ENCODE peak calls at places on chromosomes 3 and 15, in ten cellular contexts. One of them, this sample, is unnamed.
A peak's percentile ranks its signal among the peaks of the same experiment; 100 is the strongest.

GRCh38 chr3:2623463-2623862 is 486.7 kb downstream of the IL5RA start:
- DNase-seq in WTC11: no peak
- DNase-seq in astrocyte of the spinal cord: no peak
- DNase-seq in Calu3: no peak
- DNase-seq in GM12865: no peak
- DNase-seq in neural progenitor cell: no peak
- DNase-seq in colonic mucosa: no peak
- DNase-seq in nephron progenitor cell: no peak
- DNase-seq in breast epithelium: no peak
- DNase-seq in fibroblast of mammary gland: peak; percentile 2
- DNase-seq in this sample: no peak

GRCh38 chr3:162978136-162978535 is 1481.5 kb downstream of the OTOL1 start:
- DNase-seq in WTC11: no peak
- DNase-seq in astrocyte of the spinal cord: no peak
- DNase-seq in Calu3: no peak
- DNase-seq in GM12865: no peak
- DNase-seq in neural progenitor cell: no peak
- DNase-seq in colonic mucosa: no peak
- DNase-seq in nephron progenitor cell: no peak
- DNase-seq in breast epithelium: no peak
- DNase-seq in fibroblast of mammary gland: peak; percentile 18
- DNase-seq in this sample: no peak

GRCh38 chr3:148903941-148904340 is 38.8 kb downstream of the CPA3 start:
- DNase-seq in WTC11: no peak
- DNase-seq in astrocyte of the spinal cord: no peak
- DNase-seq in Calu3: no peak
- DNase-seq in GM12865: no peak
- DNase-seq in neural progenitor cell: no peak
- DNase-seq in colonic mucosa: no peak
- DNase-seq in nephron progenitor cell: no peak
- DNase-seq in breast epithelium: no peak
- DNase-seq in fibroblast of mammary gland: no peak
- DNase-seq in this sample: no peak

GRCh38 chr15:58980351-58980939 is 7.0 kb upstream of the RNF111 start:
- DNase-seq in WTC11: no peak
- DNase-seq in astrocyte of the spinal cord: peak; percentile 59
- DNase-seq in Calu3: no peak
- DNase-seq in GM12865: peak; percentile 65
- DNase-seq in neural progenitor cell: peak; percentile 14
- DNase-seq in colonic mucosa: no peak
- DNase-seq in nephron progenitor cell: no peak
- DNase-seq in breast epithelium: no peak
- DNase-seq in fibroblast of mammary gland: peak; percentile 64
- DNase-seq in this sample: no peak

GRCh38 chr15:60074181-60074885 is 70.2 kb downstream of the FOXB1 start:
- DNase-seq in WTC11: no peak
- DNase-seq in astrocyte of the spinal cord: peak; percentile 52
- DNase-seq in Calu3: no peak
- DNase-seq in GM12865: no peak
- DNase-seq in neural progenitor cell: no peak
- DNase-seq in colonic mucosa: peak; percentile 19
- DNase-seq in nephron progenitor cell: peak; percentile 37
- DNase-seq in breast epithelium: no peak
- DNase-seq in fibroblast of mammary gland: peak; percentile 57
- DNase-seq in this sample: no peak

GRCh38 chr3:85433334-85433733 is 474.5 kb downstream of the CADM2 start:
- DNase-seq in WTC11: no peak
- DNase-seq in astrocyte of the spinal cord: no peak
- DNase-seq in Calu3: no peak
- DNase-seq in GM12865: no peak
- DNase-seq in neural progenitor cell: no peak
- DNase-seq in colonic mucosa: no peak
- DNase-seq in nephron progenitor cell: no peak
- DNase-seq in breast epithelium: no peak
- DNase-seq in fibroblast of mammary gland: no peak
- DNase-seq in this sample: no peak

GRCh38 chr3:134663646-134664456 is 13.0 kb upstream of the KY start:
- DNase-seq in WTC11: no peak
- DNase-seq in astrocyte of the spinal cord: no peak
- DNase-seq in Calu3: no peak
- DNase-seq in GM12865: no peak
- DNase-seq in neural progenitor cell: no peak
- DNase-seq in colonic mucosa: no peak
- DNase-seq in nephron progenitor cell: no peak
- DNase-seq in breast epithelium: no peak
- DNase-seq in fibroblast of mammary gland: peak; percentile 34
- DNase-seq in this sample: no peak

GRCh38 chr15:61227269-61228024 is 1.7 kb downstream of the RORA start:
- DNase-seq in WTC11: peak; percentile 38
- DNase-seq in astrocyte of the spinal cord: peak; percentile 66
- DNase-seq in Calu3: no peak
- DNase-seq in GM12865: no peak
- DNase-seq in neural progenitor cell: peak; percentile 55
- DNase-seq in colonic mucosa: peak; percentile 20
- DNase-seq in nephron progenitor cell: peak; percentile 70
- DNase-seq in breast epithelium: no peak
- DNase-seq in fibroblast of mammary gland: peak; percentile 65
- DNase-seq in this sample: peak; percentile 34

GRCh38 chr15:28274211-28274610 is 47.8 kb downstream of the HERC2 start:
- DNase-seq in WTC11: no peak
- DNase-seq in astrocyte of the spinal cord: no peak
- DNase-seq in Calu3: no peak
- DNase-seq in GM12865: no peak
- DNase-seq in neural progenitor cell: no peak
- DNase-seq in colonic mucosa: no peak
- DNase-seq in nephron progenitor cell: peak; percentile 55
- DNase-seq in breast epithelium: no peak
- DNase-seq in fibroblast of mammary gland: no peak
- DNase-seq in this sample: no peak

GRCh38 chr15:28271697-28272250 is 50.2 kb downstream of the HERC2 start:
- DNase-seq in WTC11: no peak
- DNase-seq in astrocyte of the spinal cord: no peak
- DNase-seq in Calu3: no peak
- DNase-seq in GM12865: no peak
- DNase-seq in neural progenitor cell: no peak
- DNase-seq in colonic mucosa: no peak
- DNase-seq in nephron progenitor cell: no peak
- DNase-seq in breast epithelium: no peak
- DNase-seq in fibroblast of mammary gland: no peak
- DNase-seq in this sample: no peak

GRCh38 chr15:28272587-28272986 is 49.4 kb downstream of the HERC2 start:
- DNase-seq in WTC11: no peak
- DNase-seq in astrocyte of the spinal cord: no peak
- DNase-seq in Calu3: no peak
- DNase-seq in GM12865: no peak
- DNase-seq in neural progenitor cell: no peak
- DNase-seq in colonic mucosa: no peak
- DNase-seq in nephron progenitor cell: no peak
- DNase-seq in breast epithelium: no peak
- DNase-seq in fibroblast of mammary gland: no peak
- DNase-seq in this sample: no peak

GRCh38 chr15:28274635-28275034 is 47.3 kb downstream of the HERC2 start:
- DNase-seq in WTC11: no peak
- DNase-seq in astrocyte of the spinal cord: no peak
- DNase-seq in Calu3: no peak
- DNase-seq in GM12865: no peak
- DNase-seq in neural progenitor cell: no peak
- DNase-seq in colonic mucosa: no peak
- DNase-seq in nephron progenitor cell: no peak
- DNase-seq in breast epithelium: no peak
- DNase-seq in fibroblast of mammary gland: no peak
- DNase-seq in this sample: no peak

DNA sequence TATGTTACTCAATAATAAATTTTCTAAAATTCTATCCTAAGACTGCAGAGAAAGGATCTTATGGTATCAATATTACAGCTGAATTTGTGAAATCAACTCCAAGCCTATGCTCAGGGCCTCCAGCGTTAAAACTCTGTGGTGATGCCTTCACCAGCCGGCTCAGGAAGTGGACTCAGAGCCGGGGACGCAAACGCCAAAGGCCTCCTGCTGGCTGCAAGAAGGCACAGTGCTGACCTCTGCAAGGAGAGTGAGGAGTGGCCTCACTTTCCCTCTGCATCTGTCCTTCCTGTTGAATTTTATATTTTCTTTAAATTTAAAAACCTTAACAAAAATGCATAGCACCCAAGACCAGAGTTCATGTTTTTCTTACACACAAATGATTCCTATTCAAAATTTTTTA is 48.5 kb downstream of the HERC2 start:
- DNase-seq in WTC11: peak; percentile 39
- DNase-seq in astrocyte of the spinal cord: peak; percentile 46
- DNase-seq in Calu3: no peak
- DNase-seq in GM12865: no peak
- DNase-seq in neural progenitor cell: peak; percentile 51
- DNase-seq in colonic mucosa: no peak
- DNase-seq in nephron progenitor cell: peak; percentile 37
- DNase-seq in breast epithelium: no peak
- DNase-seq in fibroblast of mammary gland: peak; percentile 7
- DNase-seq in this sample: peak; percentile 49
- TF ChIP-seq CTCF in WTC11: no peak
- TF ChIP-seq CTCF in astrocyte of the spinal cord: peak; percentile 51
- TF ChIP-seq CTCF in Calu3: no peak
- TF ChIP-seq CTCF in GM12865: no peak
- TF ChIP-seq CTCF in neural progenitor cell: peak; percentile 40
- TF ChIP-seq CTCF in colonic mucosa: no peak
- TF ChIP-seq CTCF in nephron progenitor cell: peak; percentile 19
- TF ChIP-seq CTCF in breast epithelium: no peak
- TF ChIP-seq CTCF in fibroblast of mammary gland: no peak
- TF ChIP-seq CTCF in this sample: peak; percentile 15

DNA sequence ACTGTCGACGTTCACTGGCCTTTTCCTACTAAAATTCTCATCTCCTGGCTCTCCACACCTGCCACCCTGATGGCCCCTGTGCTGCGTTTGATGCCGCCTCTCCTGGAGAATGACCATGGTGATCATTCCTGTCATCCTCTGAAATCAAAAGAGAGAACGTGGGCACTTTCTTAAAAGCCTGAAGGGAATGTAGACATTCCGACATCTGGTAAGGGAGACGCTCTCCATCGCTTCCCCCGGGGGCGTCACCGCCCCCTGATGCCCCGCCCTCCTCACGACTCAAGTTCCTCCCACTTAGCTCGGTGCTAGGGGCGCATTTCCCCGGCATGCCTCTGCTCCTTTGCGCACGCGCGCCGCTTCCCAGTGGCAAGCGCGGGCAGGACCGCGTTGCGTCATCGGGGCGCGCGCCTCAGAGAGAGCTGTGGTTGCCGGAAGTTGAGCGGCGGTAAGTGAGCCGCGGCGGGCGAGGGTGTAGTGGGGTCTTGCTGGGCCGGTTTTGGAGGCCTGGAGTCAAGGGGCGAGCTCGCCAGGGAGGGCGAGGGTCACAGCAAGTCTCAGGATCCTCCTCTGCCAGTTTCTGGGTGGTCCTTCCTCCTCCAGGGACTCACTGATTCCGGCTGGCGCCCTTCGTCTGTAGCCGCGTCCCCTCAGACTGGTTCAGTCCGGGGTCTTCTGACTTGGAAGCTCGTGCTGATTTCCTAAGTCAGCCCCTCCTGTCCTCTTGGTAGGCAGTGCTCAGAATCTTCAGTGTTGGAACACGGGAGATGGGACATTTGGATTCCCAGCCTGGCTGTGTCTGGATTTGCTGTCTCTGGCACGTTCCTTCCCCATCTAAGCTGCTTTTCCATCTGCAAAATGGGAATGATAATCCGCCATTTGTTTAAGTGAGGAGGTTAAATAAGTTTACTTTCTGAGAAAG is at the start of gene ATG7:
- DNase-seq in WTC11: peak; percentile 98
- DNase-seq in astrocyte of the spinal cord: peak; percentile 97
- DNase-seq in Calu3: peak; percentile 96
- DNase-seq in GM12865: peak; percentile 97
- DNase-seq in neural progenitor cell: peak; percentile 99
- DNase-seq in colonic mucosa: peak; percentile 98
- DNase-seq in nephron progenitor cell: peak; percentile 98
- DNase-seq in breast epithelium: peak; percentile 95
- DNase-seq in fibroblast of mammary gland: peak; percentile 94
- DNase-seq in this sample: peak; percentile 98
- TF ChIP-seq CTCF in WTC11: no peak
- TF ChIP-seq CTCF in astrocyte of the spinal cord: no peak
- TF ChIP-seq CTCF in Calu3: no peak
- TF ChIP-seq CTCF in GM12865: no peak
- TF ChIP-seq CTCF in neural progenitor cell: no peak
- TF ChIP-seq CTCF in colonic mucosa: no peak
- TF ChIP-seq CTCF in nephron progenitor cell: no peak
- TF ChIP-seq CTCF in breast epithelium: no peak
- TF ChIP-seq CTCF in fibroblast of mammary gland: no peak
- TF ChIP-seq CTCF in this sample: no peak

DNA sequence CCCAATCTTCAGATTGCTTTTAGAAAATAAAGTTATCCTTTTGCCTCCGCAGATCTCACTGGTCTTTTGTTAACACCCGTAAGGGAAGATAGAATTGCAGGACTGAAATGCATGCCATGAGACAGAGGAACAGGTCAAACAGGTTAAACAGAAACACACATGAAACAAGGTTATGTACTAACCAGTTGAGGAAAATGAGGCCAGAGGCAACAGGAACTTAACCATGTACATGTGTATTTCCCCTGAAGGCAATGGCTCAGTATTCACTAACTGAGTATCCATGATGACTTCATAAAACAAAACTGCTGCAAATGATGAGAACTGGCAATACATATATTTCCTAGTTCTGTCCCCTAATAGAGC is 169.1 kb upstream of the NSMCE3 start:
- DNase-seq in WTC11: no peak
- DNase-seq in astrocyte of the spinal cord: no peak
- DNase-seq in Calu3: no peak
- DNase-seq in GM12865: no peak
- DNase-seq in neural progenitor cell: no peak
- DNase-seq in colonic mucosa: no peak
- DNase-seq in nephron progenitor cell: no peak
- DNase-seq in breast epithelium: no peak
- DNase-seq in fibroblast of mammary gland: no peak
- DNase-seq in this sample: no peak
- TF ChIP-seq CTCF in WTC11: no peak
- TF ChIP-seq CTCF in astrocyte of the spinal cord: no peak
- TF ChIP-seq CTCF in Calu3: no peak
- TF ChIP-seq CTCF in GM12865: no peak
- TF ChIP-seq CTCF in neural progenitor cell: no peak
- TF ChIP-seq CTCF in colonic mucosa: no peak
- TF ChIP-seq CTCF in nephron progenitor cell: no peak
- TF ChIP-seq CTCF in breast epithelium: no peak
- TF ChIP-seq CTCF in fibroblast of mammary gland: no peak
- TF ChIP-seq CTCF in this sample: no peak

GRCh38 chr3:7545334-7545733 is 684.4 kb downstream of the GRM7 start:
- DNase-seq in WTC11: no peak
- DNase-seq in astrocyte of the spinal cord: no peak
- DNase-seq in Calu3: no peak
- DNase-seq in GM12865: no peak
- DNase-seq in neural progenitor cell: no peak
- DNase-seq in colonic mucosa: no peak
- DNase-seq in nephron progenitor cell: no peak
- DNase-seq in breast epithelium: no peak
- DNase-seq in fibroblast of mammary gland: no peak
- DNase-seq in this sample: no peak

GRCh38 chr3:7543294-7543693 is 682.4 kb downstream of the GRM7 start:
- DNase-seq in WTC11: no peak
- DNase-seq in astrocyte of the spinal cord: peak; percentile 17
- DNase-seq in Calu3: no peak
- DNase-seq in GM12865: no peak
- DNase-seq in neural progenitor cell: no peak
- DNase-seq in colonic mucosa: no peak
- DNase-seq in nephron progenitor cell: no peak
- DNase-seq in breast epithelium: no peak
- DNase-seq in fibroblast of mammary gland: no peak
- DNase-seq in this sample: no peak

GRCh38 chr3:7547826-7548225 is 686.9 kb downstream of the GRM7 start:
- DNase-seq in WTC11: no peak
- DNase-seq in astrocyte of the spinal cord: no peak
- DNase-seq in Calu3: no peak
- DNase-seq in GM12865: no peak
- DNase-seq in neural progenitor cell: no peak
- DNase-seq in colonic mucosa: no peak
- DNase-seq in nephron progenitor cell: no peak
- DNase-seq in breast epithelium: no peak
- DNase-seq in fibroblast of mammary gland: no peak
- DNase-seq in this sample: no peak

DNA sequence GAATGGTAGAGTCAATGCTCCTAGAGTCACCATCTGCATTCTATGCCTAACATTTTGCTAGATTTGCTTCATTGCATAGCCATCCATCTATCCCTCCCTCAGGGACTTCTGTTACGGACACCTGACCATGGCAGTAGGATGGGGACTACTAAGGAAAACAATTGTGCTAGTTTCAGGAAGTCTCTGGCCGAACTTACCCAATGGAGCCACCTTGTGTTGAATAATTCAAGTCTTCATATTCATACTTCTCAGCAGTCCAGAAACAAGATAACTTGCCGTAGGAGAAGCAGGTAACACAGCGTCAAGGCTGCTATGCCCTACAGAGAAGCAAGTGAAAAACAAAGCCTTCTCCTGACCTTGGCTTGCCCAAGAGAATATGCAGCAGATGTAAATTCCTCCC is 685.3 kb downstream of the GRM7 start:
- DNase-seq in WTC11: no peak
- DNase-seq in astrocyte of the spinal cord: peak; percentile 44
- DNase-seq in Calu3: peak; percentile 13
- DNase-seq in GM12865: no peak
- DNase-seq in neural progenitor cell: no peak
- DNase-seq in colonic mucosa: no peak
- DNase-seq in nephron progenitor cell: no peak
- DNase-seq in breast epithelium: no peak
- DNase-seq in fibroblast of mammary gland: peak; percentile 7
- DNase-seq in this sample: no peak
- TF ChIP-seq CTCF in WTC11: no peak
- TF ChIP-seq CTCF in astrocyte of the spinal cord: peak; percentile 15
- TF ChIP-seq CTCF in Calu3: no peak
- TF ChIP-seq CTCF in GM12865: no peak
- TF ChIP-seq CTCF in neural progenitor cell: no peak
- TF ChIP-seq CTCF in colonic mucosa: no peak
- TF ChIP-seq CTCF in nephron progenitor cell: no peak
- TF ChIP-seq CTCF in breast epithelium: no peak
- TF ChIP-seq CTCF in fibroblast of mammary gland: peak; percentile 7
- TF ChIP-seq CTCF in this sample: no peak